ENCODE peak calls at places on chromosomes 5 and 9, in six cellular contexts. Q is transverse colon, X is lung, A is cardiac muscle cell, Z is tibial artery, S is heart right ventricle. O is an unnamed sample. For H3K36me3, the result is how much of the 10 kb centered on the place peaks cover.

GRCh38 chr5:150434502-150434901 is 15.0 kb downstream of the RPS14 start:
- DNase-seq in Q (no peak), X (no peak), A (no peak), Z (no peak), S (no peak), O (no peak)

GRCh38 chr5:35129276-35129675 is 81.5 kb upstream of the AGXT2 start:
- DNase-seq in Q (no peak), X (no peak), A (no peak), Z (no peak), S (no peak), O (no peak)

GRCh38 chr5:141199359-141200235 is at the start of gene PCDHB11:
- DNase-seq in Q (no peak), X (no peak), A (peak), Z (no peak), S (no peak), O (no peak)

GRCh38 chr9:38058452-38059232 is 10.4 kb downstream of the SHB start:
- DNase-seq in Q (no peak), X (no peak), A (no peak), Z (no peak), S (no peak), O (no peak)

GRCh38 chr5:142016576-142016975 is 3.7 kb upstream of the GNPDA1 start:
- DNase-seq in Q (no peak), X (no peak), A (no peak), Z (no peak), S (no peak), O (no peak)

GRCh38 chr5:102867999-102868662 is 113.0 kb downstream of the PAM start:
- DNase-seq in Q (no peak), X (no peak), A (no peak), Z (no peak), S (no peak), O (no peak)

GRCh38 chr5:142063878-142064331 is 44.7 kb upstream of the NDFIP1 start:
- DNase-seq in Q (peak), X (no peak), A (peak), Z (peak), S (peak), O (peak)

GRCh38 chr9:93659837-93660177 is 83.4 kb downstream of the PHF2 start:
- DNase-seq in Q (no peak), X (no peak), A (no peak), Z (no peak), S (no peak), O (no peak)

GRCh38 chr5:52948418-52949076 is 40.6 kb upstream of the ITGA2 start:
- DNase-seq in Q (peak), X (peak), A (peak), Z (peak), S (peak), O (peak)

GRCh38 chr9:70510157-70510770 is 95.8 kb upstream of the KLF9 start:
- DNase-seq in Q (peak), X (no peak), A (peak), Z (no peak), S (peak), O (no peak)

GRCh38 chr5:41503321-41503720 is 7.1 kb downstream of the PLCXD3 start:
- DNase-seq in Q (no peak), X (no peak), A (no peak), Z (no peak), S (no peak), O (no peak)

GRCh38 chr9:22238809-22239684 is 207.6 kb upstream of the DMRTA1 start:
- DNase-seq in Q (no peak), X (no peak), A (peak), Z (no peak), S (no peak), O (no peak)
- TF ChIP-seq CTCF in Q (peak), X (peak), A (peak), Z (peak), S (peak), O (no peak)

DNA sequence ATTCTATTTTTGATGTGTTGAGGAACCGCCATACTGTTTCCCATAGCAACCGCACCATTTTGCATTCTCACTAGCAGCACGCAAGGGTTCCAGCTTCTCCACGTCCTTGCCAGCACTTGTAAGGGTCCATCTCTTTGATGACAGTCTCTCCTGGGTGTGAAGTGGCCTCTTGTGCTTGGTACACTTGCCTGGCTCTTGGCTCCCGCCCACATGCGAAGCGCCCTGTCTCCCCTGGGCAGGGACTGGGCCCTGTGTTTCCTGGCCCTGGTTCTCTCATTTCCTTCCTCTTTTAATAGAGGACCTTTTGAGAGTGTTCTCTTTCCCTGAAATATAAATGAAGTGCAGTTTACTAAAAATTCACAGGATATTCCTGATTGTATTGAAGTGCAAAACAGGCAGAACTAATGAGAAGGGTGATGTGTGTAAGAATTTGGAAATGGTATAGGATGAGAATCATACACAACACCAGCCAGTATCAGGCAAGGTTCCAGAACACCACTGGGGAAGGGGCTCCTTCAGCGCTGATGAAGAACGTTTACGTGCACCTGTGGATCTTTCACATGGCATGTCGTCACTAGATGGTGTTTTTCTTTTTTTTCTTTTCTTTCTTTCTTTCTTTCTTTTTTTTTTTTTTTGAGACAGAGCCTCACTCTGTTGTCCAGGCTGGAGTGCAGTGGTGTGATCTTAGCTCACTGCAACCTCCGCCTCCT is 73.0 kb downstream of the EHMT1 start:
- DNase-seq in Q (no peak), X (peak), A (no peak), Z (no peak), S (no peak), O (no peak)
- H3K27ac ChIP-seq in Q (no peak), X (no peak), A (no peak), Z (no peak), S (peak), O (no peak)

DNA sequence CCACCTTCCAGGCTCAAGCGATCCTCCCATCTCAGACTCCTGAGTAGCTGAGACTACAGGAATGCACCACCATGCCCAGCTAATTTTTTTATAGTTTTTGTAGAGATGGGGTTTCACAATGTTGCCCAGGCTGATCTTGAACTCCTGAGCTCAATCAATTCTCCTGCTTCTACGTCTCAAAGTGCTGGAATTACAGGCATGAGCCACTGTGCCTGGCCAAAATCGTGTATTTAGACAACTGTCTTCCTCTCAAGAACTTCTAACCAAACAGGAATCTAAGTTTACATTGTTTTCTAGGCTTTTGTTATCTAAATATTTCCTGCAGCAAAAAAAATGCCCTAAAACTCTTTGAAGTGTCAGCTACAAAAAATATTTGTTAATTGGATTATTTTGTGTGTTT is 78.8 kb downstream of the NLN start:
- DNase-seq in Q (no peak), X (no peak), A (no peak), Z (no peak), S (no peak), O (no peak)
- H3K36me3 ChIP-seq in Q (under half), X (under half), A (under half), Z (under half), S (under half), O (under half)

DNA sequence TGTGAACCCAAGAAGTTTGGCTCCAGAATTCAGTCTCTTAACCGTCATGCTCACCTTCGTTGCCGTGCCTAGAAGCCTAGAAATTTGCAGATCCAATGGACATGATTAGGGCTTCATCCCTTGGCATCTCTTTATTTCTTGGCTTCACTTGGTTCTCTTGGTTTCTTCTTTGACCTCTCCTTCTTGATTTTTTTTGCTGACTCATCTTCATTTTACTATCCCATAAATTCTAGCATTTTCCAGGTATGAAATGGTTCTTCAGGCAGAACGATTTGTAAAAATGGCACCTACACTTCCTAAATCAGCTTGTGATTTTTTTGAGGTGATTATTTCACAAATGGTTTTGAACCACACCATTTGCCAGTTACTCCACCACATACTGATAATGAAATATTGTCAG is 8.6 kb upstream of the NREP start:
- DNase-seq in Q (no peak), X (no peak), A (no peak), Z (no peak), S (no peak), O (no peak)
- TF ChIP-seq CTCF in Q (no peak), X (no peak), A (no peak), Z (no peak), S (no peak), O (no peak)

GRCh38 chr5:175325681-175326080 is 118.3 kb downstream of the DRD1 start:
- DNase-seq in Q (no peak), X (no peak), A (no peak), Z (no peak), S (no peak), O (no peak)

GRCh38 chr5:175335691-175336090 is 108.3 kb downstream of the DRD1 start:
- DNase-seq in Q (no peak), X (no peak), A (no peak), Z (no peak), S (no peak), O (no peak)

GRCh38 chr5:175328687-175329086 is 115.3 kb downstream of the DRD1 start:
- DNase-seq in Q (no peak), X (no peak), A (no peak), Z (no peak), S (no peak), O (no peak)

GRCh38 chr5:175328176-175328575 is 115.8 kb downstream of the DRD1 start:
- DNase-seq in Q (no peak), X (no peak), A (no peak), Z (no peak), S (no peak), O (no peak)

GRCh38 chr5:175329976-175330375 is 114.0 kb downstream of the DRD1 start:
- DNase-seq in Q (no peak), X (no peak), A (no peak), Z (no peak), S (no peak), O (no peak)
- H3K27ac ChIP-seq in Q (no peak), X (no peak), A (no peak), Z (no peak), S (no peak), O (no peak)

GRCh38 chr5:36193746-36194145 is 41.8 kb downstream of the SKP2 start:
- DNase-seq in Q (no peak), X (no peak), A (no peak), Z (no peak), S (no peak), O (no peak)
- H3K36me3 ChIP-seq in Q (under half), X (under half), A (half or more), Z (half or more), S (half or more), O (under half)

GRCh38 chr9:112445196-112445595 is 41.4 kb upstream of the KIAA1958 start:
- DNase-seq in Q (no peak), X (no peak), A (no peak), Z (no peak), S (no peak), O (no peak)

GRCh38 chr9:112443636-112444035 is 43.0 kb upstream of the KIAA1958 start:
- DNase-seq in Q (no peak), X (no peak), A (no peak), Z (no peak), S (no peak), O (no peak)

GRCh38 chr9:112446518-112446917 is 40.1 kb upstream of the KIAA1958 start:
- DNase-seq in Q (no peak), X (no peak), A (no peak), Z (no peak), S (no peak), O (no peak)

GRCh38 chr9:112446080-112446479 is 40.5 kb upstream of the KIAA1958 start:
- DNase-seq in Q (no peak), X (no peak), A (no peak), Z (no peak), S (no peak), O (no peak)

GRCh38 chr9:112443200-112443599 is 43.4 kb upstream of the KIAA1958 start:
- DNase-seq in Q (no peak), X (no peak), A (no peak), Z (no peak), S (no peak), O (peak)
- TF ChIP-seq CTCF in Q (peak), X (peak), A (peak), Z (no peak), S (peak), O (peak)

GRCh38 chr5:96014395-96014794 is 52.7 kb upstream of the ELL2 start:
- DNase-seq in Q (no peak), X (no peak), A (no peak), Z (no peak), S (no peak), O (no peak)
- H3K27ac ChIP-seq in Q (no peak), X (no peak), A (no peak), Z (no peak), S (no peak), O (no peak)

GRCh38 chr9:2709645-2710101 is 7.6 kb upstream of the KCNV2 start:
- DNase-seq in Q (no peak), X (no peak), A (no peak), Z (no peak), S (no peak), O (no peak)
- H3K36me3 ChIP-seq in Q (under half), X (under half), A (under half), Z (under half), S (under half), O (under half)

O was measured in CD8-positive, alpha-beta T cell.